ENCODE peak calls at places on chromosome 2, in ten cellular contexts. One of them, this sample, is unnamed.
A peak's percentile ranks its signal among the peaks of the same experiment; 100 is the strongest.

GRCh38 chr2:104658149-104658839 is 195.6 kb upstream of the POU3F3 start:
- DNase-seq in CD4-positive, CD25-positive, alpha-beta regulatory T cell: no peak
- DNase-seq in activated CD8-positive, alpha-beta memory T cell treated with anti-CD3 and anti-CD28 coated beads for 1 hour: no peak
- DNase-seq in cerebellum: peak; percentile 3
- DNase-seq in glutamatergic neuron: peak; percentile 44
- DNase-seq in activated CD4-positive, alpha-beta T cell treated with anti-CD3 and anti-CD28 coated beads for 4 hours: no peak
- DNase-seq in LoVo: no peak
- DNase-seq in stimulated activated naive B cell treated with anti-CD40 and anti-IgM and Interleukin-4, amounts not matched to agents 10 μg/mL and 1 μg/mL and 100 μg/mL, for 72 hours: no peak
- DNase-seq in cardiac muscle cell: peak; percentile 5
- DNase-seq in stimulated activated CD4-positive, alpha-beta T cell treated with anti-CD3 and anti-CD28 coated beads, Interleukin-2, amount 100 ng/mL, for 48 hours: no peak
- DNase-seq in this sample: peak; percentile 10

GRCh38 chr2:16238001-16238755 is 297.8 kb downstream of the MYCN start:
- DNase-seq in activated CD8-positive, alpha-beta memory T cell treated with anti-CD3 and anti-CD28 coated beads for 1 hour: no peak
- DNase-seq in LoVo: no peak
- DNase-seq in CD4-positive, CD25-positive, alpha-beta regulatory T cell: no peak
- DNase-seq in glutamatergic neuron: no peak
- DNase-seq in cerebellum: no peak
- DNase-seq in cardiac muscle cell: no peak
- DNase-seq in stimulated activated CD4-positive, alpha-beta T cell treated with anti-CD3 and anti-CD28 coated beads, Interleukin-2, amount 100 ng/mL, for 48 hours: no peak
- DNase-seq in stimulated activated naive B cell treated with anti-CD40 and anti-IgM and Interleukin-4, amounts not matched to agents 10 μg/mL and 1 μg/mL and 100 μg/mL, for 72 hours: no peak
- DNase-seq in activated CD4-positive, alpha-beta T cell treated with anti-CD3 and anti-CD28 coated beads for 4 hours: no peak
- DNase-seq in this sample: peak; percentile 99

GRCh38 chr2:2646312-2647051 is 315.4 kb upstream of the MYT1L start:
- DNase-seq in stimulated activated CD4-positive, alpha-beta T cell treated with anti-CD3 and anti-CD28 coated beads, Interleukin-2, amount 100 ng/mL, for 48 hours: peak; percentile 21
- DNase-seq in activated CD8-positive, alpha-beta memory T cell treated with anti-CD3 and anti-CD28 coated beads for 1 hour: no peak
- DNase-seq in stimulated activated naive B cell treated with anti-CD40 and anti-IgM and Interleukin-4, amounts not matched to agents 10 μg/mL and 1 μg/mL and 100 μg/mL, for 72 hours: no peak
- DNase-seq in CD4-positive, CD25-positive, alpha-beta regulatory T cell: peak; percentile 56
- DNase-seq in cerebellum: no peak
- DNase-seq in cardiac muscle cell: peak; percentile 79
- DNase-seq in LoVo: no peak
- DNase-seq in activated CD4-positive, alpha-beta T cell treated with anti-CD3 and anti-CD28 coated beads for 4 hours: peak; percentile 18
- DNase-seq in glutamatergic neuron: no peak
- DNase-seq in this sample: no peak

GRCh38 chr2:233387667-233388528 is 33.6 kb downstream of the DGKD start:
- DNase-seq in stimulated activated CD4-positive, alpha-beta T cell treated with anti-CD3 and anti-CD28 coated beads, Interleukin-2, amount 100 ng/mL, for 48 hours: no peak
- DNase-seq in cerebellum: peak; percentile 89
- DNase-seq in cardiac muscle cell: peak; percentile 69
- DNase-seq in activated CD4-positive, alpha-beta T cell treated with anti-CD3 and anti-CD28 coated beads for 4 hours: no peak
- DNase-seq in LoVo: no peak
- DNase-seq in activated CD8-positive, alpha-beta memory T cell treated with anti-CD3 and anti-CD28 coated beads for 1 hour: no peak
- DNase-seq in stimulated activated naive B cell treated with anti-CD40 and anti-IgM and Interleukin-4, amounts not matched to agents 10 μg/mL and 1 μg/mL and 100 μg/mL, for 72 hours: no peak
- DNase-seq in CD4-positive, CD25-positive, alpha-beta regulatory T cell: no peak
- DNase-seq in glutamatergic neuron: no peak
- DNase-seq in this sample: peak; percentile 93

GRCh38 chr2:102788880-102789250 is 27.0 kb downstream of the TMEM182 start:
- DNase-seq in activated CD8-positive, alpha-beta memory T cell treated with anti-CD3 and anti-CD28 coated beads for 1 hour: no peak
- DNase-seq in activated CD4-positive, alpha-beta T cell treated with anti-CD3 and anti-CD28 coated beads for 4 hours: no peak
- DNase-seq in LoVo: no peak
- DNase-seq in cerebellum: peak; percentile 87
- DNase-seq in CD4-positive, CD25-positive, alpha-beta regulatory T cell: no peak
- DNase-seq in cardiac muscle cell: peak; percentile 32
- DNase-seq in stimulated activated CD4-positive, alpha-beta T cell treated with anti-CD3 and anti-CD28 coated beads, Interleukin-2, amount 100 ng/mL, for 48 hours: no peak
- DNase-seq in stimulated activated naive B cell treated with anti-CD40 and anti-IgM and Interleukin-4, amounts not matched to agents 10 μg/mL and 1 μg/mL and 100 μg/mL, for 72 hours: no peak
- DNase-seq in glutamatergic neuron: no peak
- DNase-seq in this sample: no peak

GRCh38 chr2:45780541-45781463 is 129.3 kb downstream of the PRKCE start:
- DNase-seq in activated CD4-positive, alpha-beta T cell treated with anti-CD3 and anti-CD28 coated beads for 4 hours: no peak
- DNase-seq in stimulated activated CD4-positive, alpha-beta T cell treated with anti-CD3 and anti-CD28 coated beads, Interleukin-2, amount 100 ng/mL, for 48 hours: no peak
- DNase-seq in CD4-positive, CD25-positive, alpha-beta regulatory T cell: no peak
- DNase-seq in stimulated activated naive B cell treated with anti-CD40 and anti-IgM and Interleukin-4, amounts not matched to agents 10 μg/mL and 1 μg/mL and 100 μg/mL, for 72 hours: no peak
- DNase-seq in LoVo: no peak
- DNase-seq in glutamatergic neuron: no peak
- DNase-seq in cerebellum: peak; percentile 39
- DNase-seq in cardiac muscle cell: no peak
- DNase-seq in activated CD8-positive, alpha-beta memory T cell treated with anti-CD3 and anti-CD28 coated beads for 1 hour: no peak
- DNase-seq in this sample: no peak

GRCh38 chr2:238970553-238971081 is 122.7 kb downstream of the TWIST2 start:
- DNase-seq in activated CD4-positive, alpha-beta T cell treated with anti-CD3 and anti-CD28 coated beads for 4 hours: peak; percentile 27
- DNase-seq in LoVo: peak; percentile 63
- DNase-seq in stimulated activated naive B cell treated with anti-CD40 and anti-IgM and Interleukin-4, amounts not matched to agents 10 μg/mL and 1 μg/mL and 100 μg/mL, for 72 hours: peak; percentile 22
- DNase-seq in activated CD8-positive, alpha-beta memory T cell treated with anti-CD3 and anti-CD28 coated beads for 1 hour: no peak
- DNase-seq in stimulated activated CD4-positive, alpha-beta T cell treated with anti-CD3 and anti-CD28 coated beads, Interleukin-2, amount 100 ng/mL, for 48 hours: peak; percentile 48
- DNase-seq in CD4-positive, CD25-positive, alpha-beta regulatory T cell: peak; percentile 31
- DNase-seq in cardiac muscle cell: no peak
- DNase-seq in glutamatergic neuron: peak; percentile 73
- DNase-seq in cerebellum: peak; percentile 37
- DNase-seq in this sample: peak; percentile 57

GRCh38 chr2:129188451-129188850 is 791.0 kb upstream of the RAB6C start:
- DNase-seq in cerebellum: no peak
- DNase-seq in stimulated activated naive B cell treated with anti-CD40 and anti-IgM and Interleukin-4, amounts not matched to agents 10 μg/mL and 1 μg/mL and 100 μg/mL, for 72 hours: no peak
- DNase-seq in CD4-positive, CD25-positive, alpha-beta regulatory T cell: no peak
- DNase-seq in glutamatergic neuron: no peak
- DNase-seq in activated CD4-positive, alpha-beta T cell treated with anti-CD3 and anti-CD28 coated beads for 4 hours: no peak
- DNase-seq in LoVo: no peak
- DNase-seq in activated CD8-positive, alpha-beta memory T cell treated with anti-CD3 and anti-CD28 coated beads for 1 hour: no peak
- DNase-seq in cardiac muscle cell: no peak
- DNase-seq in stimulated activated CD4-positive, alpha-beta T cell treated with anti-CD3 and anti-CD28 coated beads, Interleukin-2, amount 100 ng/mL, for 48 hours: no peak
- DNase-seq in this sample: no peak

GRCh38 chr2:3780477-3781402 is 77.4 kb downstream of the DCDC2C start:
- DNase-seq in activated CD4-positive, alpha-beta T cell treated with anti-CD3 and anti-CD28 coated beads for 4 hours: peak; percentile 15
- DNase-seq in stimulated activated naive B cell treated with anti-CD40 and anti-IgM and Interleukin-4, amounts not matched to agents 10 μg/mL and 1 μg/mL and 100 μg/mL, for 72 hours: peak; percentile 24
- DNase-seq in activated CD8-positive, alpha-beta memory T cell treated with anti-CD3 and anti-CD28 coated beads for 1 hour: no peak
- DNase-seq in cardiac muscle cell: peak; percentile 81
- DNase-seq in cerebellum: no peak
- DNase-seq in stimulated activated CD4-positive, alpha-beta T cell treated with anti-CD3 and anti-CD28 coated beads, Interleukin-2, amount 100 ng/mL, for 48 hours: peak; percentile 43
- DNase-seq in CD4-positive, CD25-positive, alpha-beta regulatory T cell: peak; percentile 35
- DNase-seq in LoVo: peak; percentile 32
- DNase-seq in glutamatergic neuron: peak; percentile 76
- DNase-seq in this sample: peak; percentile 78